ENCODE peak calls at places on chromosomes 6 and 20, in four cellular contexts. I, O, L and Z are unnamed samples.

GRCh38 chr6:155330922-155331321 is 16.6 kb upstream of the TFB1M start:
- DNase-seq in I (no peak), O (no peak), L (no peak), Z (no peak)

GRCh38 chr6:1762203-1762602 is 152.5 kb downstream of the FOXC1 start:
- DNase-seq in I (no peak), O (no peak), L (no peak), Z (no peak)

GRCh38 chr6:37675606-37676005 is 22.1 kb downstream of the MDGA1 start:
- DNase-seq in I (no peak), O (no peak), L (no peak), Z (no peak)

GRCh38 chr6:82525775-82526515 is 162.3 kb downstream of the TPBG start:
- DNase-seq in I (no peak), O (no peak), L (no peak), Z (no peak)

GRCh38 chr6:64774881-64775280 is 932.1 kb downstream of the EYS start:
- DNase-seq in I (no peak), O (no peak), L (no peak), Z (no peak)

GRCh38 chr6:89475634-89476033 is 42.7 kb downstream of the ANKRD6 start:
- DNase-seq in I (no peak), O (no peak), L (no peak), Z (no peak)

GRCh38 chr20:49415005-49415663 is 67.3 kb downstream of the KCNB1 start:
- DNase-seq in I (no peak), O (no peak), L (no peak), Z (no peak)

GRCh38 chr20:40689100-40689942 is at the start of gene MAFB:
- DNase-seq in I (no peak), O (peak; percentile 93), L (peak; percentile 40), Z (peak; percentile 84)

GRCh38 chr6:148240866-148241477 is 101.7 kb upstream of the SASH1 start:
- DNase-seq in I (no peak), O (no peak), L (no peak), Z (no peak)

GRCh38 chr20:854601-855000 is 21.1 kb downstream of the FAM110A start:
- DNase-seq in I (no peak), O (no peak), L (no peak), Z (no peak)

GRCh38 chr6:137494281-137494966 is at the start of gene OLIG3:
- DNase-seq in I (no peak), O (no peak), L (no peak), Z (no peak)

GRCh38 chr6:43035495-43036194 is 14.2 kb downstream of the RRP36 start:
- DNase-seq in I (no peak), O (no peak), L (no peak), Z (no peak)

GRCh38 chr6:46511320-46511719 is 20.1 kb upstream of the RCAN2 start:
- DNase-seq in I (no peak), O (no peak), L (no peak), Z (no peak)

GRCh38 chr20:59997886-59998285 is 39.7 kb downstream of the CDH26 start:
- DNase-seq in I (no peak), O (no peak), L (no peak), Z (no peak)

GRCh38 chr6:1792989-1793388 is 183.3 kb downstream of the FOXC1 start:
- DNase-seq in I (no peak), O (no peak), L (no peak), Z (no peak)

GRCh38 chr6:21098744-21099143 is 494.8 kb upstream of the SOX4 start:
- DNase-seq in I (no peak), O (no peak), L (no peak), Z (no peak)

GRCh38 chr6:26158581-26159416 is 71.6 kb downstream of the HFE start:
- DNase-seq in I (peak; percentile 30), O (no peak), L (peak; percentile 75), Z (peak; percentile 78)

GRCh38 chr6:26157838-26158580 is 70.8 kb downstream of the HFE start:
- DNase-seq in I (peak; percentile 79), O (peak; percentile 97), L (peak; percentile 83), Z (peak; percentile 82)

GRCh38 chr6:12941422-12941821 is 224.9 kb downstream of the PHACTR1 start:
- DNase-seq in I (no peak), O (no peak), L (no peak), Z (no peak)

GRCh38 chr20:35597186-35597585 is 18.4 kb upstream of the SPAG4 start:
- DNase-seq in I (no peak), O (no peak), L (no peak), Z (no peak)

GRCh38 chr6:105994522-105995402 is 91.4 kb upstream of the PRDM1 start:
- DNase-seq in I (peak; percentile 26), O (peak; percentile 36), L (peak; percentile 58), Z (peak; percentile 68)

GRCh38 chr20:911882-912600 is 4.1 kb downstream of the ANGPT4 start:
- DNase-seq in I (no peak), O (no peak), L (no peak), Z (no peak)

GRCh38 chr20:20692587-20692986 is 19.9 kb downstream of the RALGAPA2 start:
- DNase-seq in I (no peak), O (no peak), L (no peak), Z (no peak)

GRCh38 chr6:13331516-13332348 is 3.4 kb upstream of the TBC1D7 start:
- DNase-seq in I (no peak), O (no peak), L (no peak), Z (no peak)